ENCODE peak calls at places on chromosome 10, in four cellular contexts. One of them, this sample, is unnamed.
A peak's percentile ranks its signal among the peaks of the same experiment; 100 is the strongest.

GRCh38 chr10:118956253-118957140 is 73.0 kb upstream of the NANOS1 start:
- DNase-seq in fibroblast of the conjunctiva: no peak
- DNase-seq in caudate nucleus: no peak
- DNase-seq in kidney tubule cell: no peak
- DNase-seq in this sample: no peak

GRCh38 chr10:19689231-19689630 is 127.0 kb upstream of the PLXDC2 start:
- DNase-seq in fibroblast of the conjunctiva: no peak
- DNase-seq in caudate nucleus: no peak
- DNase-seq in kidney tubule cell: no peak
- DNase-seq in this sample: no peak

GRCh38 chr10:124287791-124288190 is 130.9 kb downstream of the OAT start:
- DNase-seq in fibroblast of the conjunctiva: no peak
- DNase-seq in caudate nucleus: no peak
- DNase-seq in kidney tubule cell: no peak
- DNase-seq in this sample: no peak

GRCh38 chr10:32159264-32159663 is 103.0 kb upstream of the KIF5B start:
- DNase-seq in fibroblast of the conjunctiva: no peak
- DNase-seq in caudate nucleus: no peak
- DNase-seq in kidney tubule cell: no peak
- DNase-seq in this sample: no peak

GRCh38 chr10:71865561-71866041 is 14.6 kb upstream of the PSAP start:
- DNase-seq in fibroblast of the conjunctiva: no peak
- DNase-seq in caudate nucleus: no peak
- DNase-seq in kidney tubule cell: no peak
- DNase-seq in this sample: no peak

GRCh38 chr10:69068549-69068948 is 19.4 kb upstream of the SRGN start:
- DNase-seq in fibroblast of the conjunctiva: no peak
- DNase-seq in caudate nucleus: no peak
- DNase-seq in kidney tubule cell: no peak
- DNase-seq in this sample: no peak

GRCh38 chr10:127349737-127350136 is 153.3 kb upstream of the INSYN2A start:
- DNase-seq in fibroblast of the conjunctiva: no peak
- DNase-seq in caudate nucleus: no peak
- DNase-seq in kidney tubule cell: peak; percentile 38
- DNase-seq in this sample: no peak

GRCh38 chr10:17290226-17290625 is 62.2 kb downstream of the VIM start:
- DNase-seq in fibroblast of the conjunctiva: no peak
- DNase-seq in caudate nucleus: no peak
- DNase-seq in kidney tubule cell: peak; percentile 18
- DNase-seq in this sample: no peak

GRCh38 chr10:116722736-116723427 is 19.5 kb downstream of the HSPA12A start:
- DNase-seq in fibroblast of the conjunctiva: no peak
- DNase-seq in caudate nucleus: no peak
- DNase-seq in kidney tubule cell: peak; percentile 76
- DNase-seq in this sample: no peak

GRCh38 chr10:15419279-15419874 is 48.3 kb upstream of the FAM171A1 start:
- DNase-seq in fibroblast of the conjunctiva: peak; percentile 26
- DNase-seq in caudate nucleus: no peak
- DNase-seq in kidney tubule cell: peak; percentile 60
- DNase-seq in this sample: no peak

GRCh38 chr10:103776878-103777591 is 78.3 kb downstream of the SH3PXD2A start:
- DNase-seq in fibroblast of the conjunctiva: no peak
- DNase-seq in caudate nucleus: no peak
- DNase-seq in kidney tubule cell: no peak
- DNase-seq in this sample: no peak

GRCh38 chr10:132107947-132108877 is 42.5 kb downstream of the JAKMIP3 start:
- DNase-seq in fibroblast of the conjunctiva: no peak
- DNase-seq in caudate nucleus: no peak
- DNase-seq in kidney tubule cell: no peak
- DNase-seq in this sample: no peak

GRCh38 chr10:63720072-63720537 is 198.9 kb downstream of the REEP3 start:
- DNase-seq in fibroblast of the conjunctiva: no peak
- DNase-seq in caudate nucleus: no peak
- DNase-seq in kidney tubule cell: peak; percentile 74
- DNase-seq in this sample: no peak

GRCh38 chr10:89079991-89080390 is 89.4 kb downstream of the FAS start:
- DNase-seq in fibroblast of the conjunctiva: no peak
- DNase-seq in caudate nucleus: no peak
- DNase-seq in kidney tubule cell: peak; percentile 29
- DNase-seq in this sample: no peak

GRCh38 chr10:75470901-75471300 is 39.5 kb downstream of the LRMDA start:
- DNase-seq in fibroblast of the conjunctiva: peak; percentile 22
- DNase-seq in caudate nucleus: no peak
- DNase-seq in kidney tubule cell: no peak
- DNase-seq in this sample: no peak

GRCh38 chr10:131245475-131246059 is 66.0 kb downstream of the TCERG1L start:
- DNase-seq in fibroblast of the conjunctiva: no peak
- DNase-seq in caudate nucleus: no peak
- DNase-seq in kidney tubule cell: no peak
- DNase-seq in this sample: no peak

GRCh38 chr10:123792579-123792978 is 99.0 kb downstream of the CPXM2 start:
- DNase-seq in fibroblast of the conjunctiva: no peak
- DNase-seq in caudate nucleus: no peak
- DNase-seq in kidney tubule cell: no peak
- DNase-seq in this sample: no peak

GRCh38 chr10:121910673-121911420 is 17.0 kb downstream of the ATE1 start:
- DNase-seq in fibroblast of the conjunctiva: no peak
- DNase-seq in caudate nucleus: no peak
- DNase-seq in kidney tubule cell: peak; percentile 65
- DNase-seq in this sample: no peak

GRCh38 chr10:43160919-43161251 is 22.6 kb downstream of the CSGALNACT2 start:
- DNase-seq in fibroblast of the conjunctiva: no peak
- DNase-seq in caudate nucleus: no peak
- DNase-seq in kidney tubule cell: peak; percentile 82
- DNase-seq in this sample: no peak

GRCh38 chr10:33116293-33116697 is 158.3 kb upstream of the ITGB1 start:
- DNase-seq in fibroblast of the conjunctiva: no peak
- DNase-seq in caudate nucleus: no peak
- DNase-seq in kidney tubule cell: peak; percentile 55
- DNase-seq in this sample: no peak

GRCh38 chr10:36412942-36413341 is 712.5 kb upstream of the ANKRD30A start:
- DNase-seq in fibroblast of the conjunctiva: no peak
- DNase-seq in caudate nucleus: no peak
- DNase-seq in kidney tubule cell: peak; percentile 49
- DNase-seq in this sample: no peak